ENCODE peak calls at places on chromosomes 5 and 9, in six cellular contexts. S is T-helper 2 cell, W is T-cell, L is right cardiac atrium, F is astrocyte of the spinal cord, J is transverse colon. U is an unnamed sample.

GRCh38 chr5:68041293-68041692 is 174.3 kb upstream of the PIK3R1 start:
- DNase-seq in S (no peak), W (no peak), L (peak), F (no peak), J (peak), U (no peak)

GRCh38 chr9:115263731-115264130 is 145.8 kb upstream of the TNC start:
- DNase-seq in S (no peak), W (no peak), L (no peak), F (no peak), J (no peak), U (no peak)

GRCh38 chr5:31413030-31413812 is 118.7 kb downstream of the DROSHA start:
- DNase-seq in S (no peak), W (no peak), L (no peak), F (no peak), J (no peak), U (no peak)

GRCh38 chr5:149358294-149358651 is 427 bp downstream of the PCYOX1L start:
- DNase-seq in S (no peak), W (peak), L (peak), F (no peak), J (peak), U (peak)

GRCh38 chr9:2367970-2368369 is 253.6 kb upstream of the VLDLR start:
- DNase-seq in S (no peak), W (no peak), L (no peak), F (no peak), J (no peak), U (no peak)

GRCh38 chr9:113946496-113947115 is 70.5 kb downstream of the ZNF618 start:
- DNase-seq in S (no peak), W (no peak), L (no peak), F (no peak), J (no peak), U (no peak)

GRCh38 chr5:26205146-26205545 is 833.2 kb downstream of the CDH9 start:
- DNase-seq in S (no peak), W (no peak), L (no peak), F (no peak), J (no peak), U (no peak)

GRCh38 chr9:91411096-91411771 is 12.4 kb downstream of the NFIL3 start:
- DNase-seq in S (no peak), W (no peak), L (no peak), F (no peak), J (no peak), U (no peak)

GRCh38 chr5:119524461-119524860 is 72.2 kb downstream of the HSD17B4 start:
- DNase-seq in S (no peak), W (no peak), L (no peak), F (no peak), J (no peak), U (no peak)

GRCh38 chr5:94157704-94158608 is 416.6 kb upstream of the POU5F2 start:
- DNase-seq in S (no peak), W (no peak), L (no peak), F (no peak), J (no peak), U (no peak)

GRCh38 chr9:136653323-136654064 is 9.2 kb upstream of the EGFL7 start:
- DNase-seq in S (no peak), W (no peak), L (no peak), F (no peak), J (no peak), U (no peak)

GRCh38 chr9:122777935-122778671 is 10.6 kb upstream of the OR5C1 start:
- DNase-seq in S (no peak), W (no peak), L (no peak), F (peak), J (no peak), U (no peak)

GRCh38 chr9:97310023-97310422 is 2.6 kb downstream of the CCDC180 start:
- DNase-seq in S (no peak), W (no peak), L (no peak), F (no peak), J (no peak), U (no peak)

GRCh38 chr5:134438641-134439621 is 27.2 kb upstream of the CDKN2AIPNL start:
- DNase-seq in S (no peak), W (no peak), L (peak), F (peak), J (peak), U (peak)

GRCh38 chr5:14983666-14984441 is 112.3 kb upstream of the ANKH start:
- DNase-seq in S (no peak), W (peak), L (no peak), F (no peak), J (no peak), U (no peak)

GRCh38 chr5:73412597-73412988 is 36.0 kb downstream of the FOXD1 start:
- DNase-seq in S (no peak), W (no peak), L (no peak), F (peak), J (no peak), U (no peak)

GRCh38 chr9:137589441-137590122 is 730 bp downstream of the ZMYND19 start:
- DNase-seq in S (no peak), W (no peak), L (no peak), F (no peak), J (no peak), U (no peak)

GRCh38 chr5:158483202-158483870 is 616.4 kb downstream of the EBF1 start:
- DNase-seq in S (no peak), W (no peak), L (no peak), F (no peak), J (no peak), U (no peak)

GRCh38 chr9:109507421-109507838 is 9.3 kb upstream of the PTPN3 start:
- DNase-seq in S (no peak), W (no peak), L (peak), F (peak), J (peak), U (peak)

GRCh38 chr9:135948873-135949665 is 12.1 kb downstream of the UBAC1 start:
- DNase-seq in S (no peak), W (no peak), L (no peak), F (no peak), J (no peak), U (no peak)

GRCh38 chr9:133961226-133962165 is 30.6 kb downstream of the VAV2 start:
- DNase-seq in S (no peak), W (no peak), L (peak), F (no peak), J (no peak), U (no peak)

GRCh38 chr9:16028516-16028915 is 475.7 kb downstream of the CCDC171 start:
- DNase-seq in S (no peak), W (no peak), L (no peak), F (peak), J (no peak), U (no peak)

GRCh38 chr9:1001838-1002237 is 25.4 kb downstream of the DMRT3 start:
- DNase-seq in S (no peak), W (no peak), L (no peak), F (no peak), J (no peak), U (no peak)

GRCh38 chr5:172932313-172933017 is 26.8 kb upstream of the RPL26L1 start:
- DNase-seq in S (peak), W (peak), L (peak), F (peak), J (peak), U (peak)

GRCh38 chr5:98804066-98804465 is 30.6 kb downstream of the RGMB start:
- DNase-seq in S (no peak), W (no peak), L (no peak), F (no peak), J (no peak), U (no peak)

GRCh38 chr9:122130837-122131236 is 28.7 kb downstream of the NDUFA8 start:
- DNase-seq in S (no peak), W (no peak), L (no peak), F (no peak), J (no peak), U (no peak)

GRCh38 chr5:172903790-172904189 is 55.4 kb upstream of the RPL26L1 start:
- DNase-seq in S (no peak), W (no peak), L (peak), F (peak), J (peak), U (peak)

GRCh38 chr5:147359551-147359950 is 124.7 kb downstream of the STK32A start:
- DNase-seq in S (no peak), W (no peak), L (no peak), F (no peak), J (no peak), U (no peak)

U was measured in thyroid gland.